ENCODE peak calls at places on chromosomes 12 and 14, in four cellular contexts. H, V, F and W are unnamed samples.

GRCh38 chr12:24991209-24992049 is 42.5 kb upstream of the BCAT1 start:
- DNase-seq in F (no peak), V (peak; percentile 32), H (no peak), W (no peak)

GRCh38 chr14:81122326-81122725 is 98.4 kb downstream of the GTF2A1 start:
- DNase-seq in F (no peak), V (no peak), H (no peak), W (no peak)

GRCh38 chr12:33277386-33277785 is 162.2 kb downstream of the SYT10 start:
- DNase-seq in H (no peak), F (no peak), V (no peak), W (no peak)

GRCh38 chr14:104106471-104106991 is 21.0 kb downstream of the ASPG start:
- DNase-seq in V (no peak), F (peak; percentile 21), H (peak; percentile 62), W (no peak)

GRCh38 chr12:62891805-62892549 is 43.0 kb downstream of the PPM1H start:
- DNase-seq in V (no peak), F (no peak), H (no peak), W (no peak)

GRCh38 chr12:52244615-52244994 is 11.6 kb downstream of the KRT7 start:
- DNase-seq in F (no peak), H (no peak), V (no peak), W (no peak)

GRCh38 chr12:68375701-68376469 is 43.7 kb upstream of the MDM1 start:
- DNase-seq in V (peak; percentile 56), F (no peak), H (no peak), W (no peak)

GRCh38 chr14:67680121-67680602 is 5.7 kb upstream of the VTI1B start:
- DNase-seq in F (no peak), V (peak; percentile 85), H (no peak), W (no peak)

GRCh38 chr12:122322501-122322900 is 56.2 kb upstream of the VPS33A start:
- DNase-seq in H (no peak), V (peak; percentile 38), F (no peak), W (no peak)

GRCh38 chr14:59688224-59689170 is 111.9 kb upstream of the CCDC175 start:
- DNase-seq in H (no peak), F (peak; percentile 57), V (peak; percentile 10), W (no peak)

DNA sequence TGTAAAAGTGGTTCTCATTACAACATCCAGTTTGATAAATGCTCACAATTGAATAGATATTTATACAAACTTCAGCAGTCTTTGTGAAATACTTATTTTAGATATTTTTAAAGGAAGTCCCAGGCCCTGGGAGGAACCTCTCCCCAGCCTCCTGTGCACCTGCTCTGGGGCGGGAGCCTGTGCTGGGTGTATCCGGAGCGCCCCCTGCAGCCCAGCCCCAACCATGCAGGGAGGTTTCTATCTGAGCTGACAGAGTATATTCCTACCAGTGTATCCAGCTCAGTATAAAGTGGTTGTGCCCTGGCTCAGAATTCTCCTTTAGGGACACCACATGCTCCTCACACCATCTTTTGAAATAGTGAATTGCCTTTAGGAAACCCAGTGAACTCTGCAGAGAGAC is 851.8 kb downstream of the TMEM121 start:
- DNase-seq in H (no peak), V (no peak), F (no peak), W (no peak)
- TF ChIP-seq CTCF in H (peak; percentile 27), V (no peak), F (no peak), W (no peak)

DNA sequence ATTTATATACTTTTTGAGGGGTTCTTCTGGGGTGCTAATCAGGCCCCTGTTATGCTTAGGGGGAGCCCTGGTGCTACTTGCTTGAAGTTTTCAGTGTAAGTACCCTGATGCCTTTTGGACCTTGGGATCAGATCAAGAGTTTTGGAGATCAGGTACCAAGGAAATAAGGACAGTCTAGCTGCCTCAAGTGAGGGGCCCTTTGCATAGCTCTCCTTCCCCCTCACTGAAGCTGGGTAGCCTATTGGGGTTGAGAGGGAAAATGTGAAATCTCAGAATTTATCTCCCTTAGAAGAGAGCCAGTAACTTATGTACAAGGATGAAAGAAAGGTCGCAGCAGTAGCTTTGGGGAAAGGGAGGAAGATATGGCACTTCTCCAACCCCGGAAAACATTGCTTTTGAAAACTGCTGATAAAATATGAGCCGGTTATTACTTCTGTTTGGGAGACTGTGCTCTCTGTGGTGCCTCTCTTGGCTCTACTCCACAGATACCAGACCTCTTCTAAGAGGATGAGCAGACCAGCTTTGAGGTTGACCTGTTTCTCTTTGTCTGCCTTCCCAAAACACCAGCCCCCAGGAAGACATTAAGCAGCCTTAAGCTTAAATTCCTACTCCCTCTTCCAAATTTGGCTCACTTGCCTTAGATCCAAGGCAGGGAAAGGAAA is 8.8 kb upstream of the AMHR2 start:
- DNase-seq in H (no peak), V (no peak), F (no peak), W (no peak)
- H3K4me1 ChIP-seq in H (peaks cover 5% of the 10 kb centered on the region), V (peaks cover 4% of the 10 kb centered on the region), F (no peaks in the 10 kb centered on the region), W (peaks cover 7% of the 10 kb centered on the region)

DNA sequence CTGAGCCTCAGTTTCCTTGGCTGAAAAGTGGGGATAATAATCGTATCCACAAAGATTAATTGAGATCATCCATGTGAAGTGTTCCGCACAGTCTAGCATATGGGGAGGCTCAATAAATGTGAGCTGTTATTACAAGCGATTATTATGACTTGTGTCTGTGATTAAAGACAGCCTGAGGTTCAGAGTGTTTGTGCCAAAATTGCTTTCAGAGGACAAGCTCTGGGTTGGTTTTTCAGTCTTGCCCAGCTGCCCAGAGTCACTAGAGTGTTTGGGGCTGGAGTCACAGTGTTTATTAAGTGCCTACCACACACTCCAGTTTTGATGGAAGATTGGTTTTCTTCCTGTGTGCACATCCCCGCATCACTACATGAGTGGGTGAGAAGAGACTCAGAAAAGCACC is 53.6 kb downstream of the NTF3 start:
- DNase-seq in F (no peak), V (no peak), H (no peak), W (no peak)
- H3K4me3 ChIP-seq in F (no peak overlapping the region), V (no peak overlapping the region), H (no peak overlapping the region), W (no peak overlapping the region)

DNA sequence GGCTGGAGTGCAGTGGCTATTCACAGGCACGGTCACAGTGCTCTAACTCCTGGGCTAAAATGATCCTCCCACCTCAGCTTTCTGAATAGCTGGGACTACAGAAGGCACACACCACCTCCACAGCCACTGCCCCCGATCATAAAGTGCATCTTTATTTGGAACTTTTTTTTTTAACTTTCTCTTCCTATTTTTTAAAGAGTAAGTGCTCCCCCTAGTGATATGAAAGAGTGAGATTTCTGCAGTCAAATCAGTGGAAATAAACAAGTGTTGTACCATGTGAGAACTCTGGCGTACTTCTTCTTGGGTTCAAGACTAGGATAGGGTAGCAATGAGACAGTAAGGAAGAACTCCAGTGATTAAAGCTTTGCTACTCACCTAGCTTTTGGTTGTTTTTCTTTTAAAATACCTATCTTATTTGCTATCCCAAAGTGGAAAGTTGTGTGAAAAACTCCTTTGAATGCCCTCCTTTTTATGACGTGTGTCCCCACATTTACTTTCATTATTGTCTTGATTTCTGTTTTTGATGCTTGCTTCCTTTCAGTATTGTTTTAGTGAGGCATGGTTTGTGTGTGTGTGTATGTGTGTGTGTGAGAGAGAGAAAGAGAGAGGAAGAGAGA is 6.6 kb downstream of the PPP4R4 start:
- DNase-seq in F (no peak), H (no peak), V (peak; percentile 4), W (no peak)
- TF ChIP-seq CTCF in F (peak; percentile 39), H (peak; percentile 59), V (peak; percentile 60), W (no peak)